ENCODE peak calls at places on chromosome 20, in five cellular contexts. T is IMR-90, X is testis, E is transverse colon, J is A549. G is an unnamed sample.

GRCh38 chr20:37379967-37380828 is 34.3 kb downstream of the SRC start:
- DNase-seq in X (no peak), T (peak), E (no peak), J (peak), G (no peak)

GRCh38 chr20:49750611-49751396 is 37.1 kb upstream of the B4GALT5 start:
- DNase-seq in X (peak), T (no peak), J (no peak), E (peak), G (no peak)

GRCh38 chr20:18585134-18585533 is 2.7 kb upstream of the DTD1 start:
- DNase-seq in E (no peak), J (peak), T (peak), X (no peak), G (no peak)

GRCh38 chr20:31606928-31607639 is 2.0 kb downstream of the ID1 start:
- DNase-seq in T (peak), X (no peak), J (peak), E (peak), G (no peak)

GRCh38 chr20:31845300-31845863 is at the start of gene FOXS1:
- DNase-seq in J (no peak), T (no peak), E (no peak), X (peak), G (peak)

GRCh38 chr20:2237059-2237458 is 58.7 kb upstream of the TGM3 start:
- DNase-seq in J (no peak), E (peak), T (peak), X (peak), G (peak)

GRCh38 chr20:23655551-23656211 is 17.9 kb upstream of the CST3 start:
- DNase-seq in X (peak), T (no peak), E (peak), J (no peak), G (no peak)

GRCh38 chr20:49697071-49697470 is 16.6 kb downstream of the B4GALT5 start:
- DNase-seq in T (no peak), E (peak), J (no peak), X (no peak), G (no peak)

GRCh38 chr20:35226775-35227681 is 538 bp downstream of the MMP24 start:
- DNase-seq in T (peak), X (peak), J (peak), E (peak), G (peak)

GRCh38 chr20:46901638-46902037 is 7.0 kb downstream of the EYA2 start:
- DNase-seq in X (no peak), J (no peak), T (no peak), E (no peak), G (no peak)

DNA sequence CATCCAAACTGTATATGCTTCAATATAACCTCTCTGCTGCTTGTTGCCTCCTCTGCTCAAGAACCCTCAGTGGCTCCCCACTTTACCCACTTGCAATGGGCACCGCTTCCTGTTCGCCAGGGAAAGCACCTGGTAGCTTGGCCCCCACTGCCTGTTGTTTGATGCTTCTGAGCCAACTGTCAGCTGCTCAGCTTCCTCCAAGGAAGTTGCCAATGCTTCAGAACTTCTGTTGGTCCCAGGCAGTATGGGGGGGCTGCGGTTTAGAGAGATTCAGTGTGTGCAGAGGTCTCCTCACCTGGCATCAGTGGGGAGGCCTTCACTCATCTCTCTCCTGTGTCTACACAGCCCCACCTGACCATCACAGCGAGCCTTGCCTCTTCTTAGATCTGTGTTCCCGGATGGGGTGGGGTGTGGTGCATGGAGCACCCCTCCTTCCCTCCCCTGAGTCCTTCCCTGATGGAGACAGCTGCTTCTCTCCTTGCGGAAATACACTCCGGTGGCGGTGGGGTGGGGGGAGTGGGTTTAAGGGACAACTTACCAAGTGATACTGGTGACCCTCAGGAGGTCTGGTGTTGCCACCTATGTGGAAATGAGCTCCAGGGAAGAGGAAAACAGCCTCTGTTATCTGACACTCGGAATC is 308.1 kb downstream of the CDH26 start:
- DNase-seq in T (no peak), X (no peak), E (no peak), J (no peak), G (no peak)
- H3K27ac ChIP-seq in T (no peak), X (no peak), E (no peak), J (no peak), G (no peak)

GRCh38 chr20:45077559-45077958 is 23.4 kb downstream of the KCNS1 start:
- DNase-seq in J (no peak), X (no peak), T (no peak), E (no peak), G (no peak)

GRCh38 chr20:45085289-45085688 is 15.6 kb downstream of the KCNS1 start:
- DNase-seq in T (no peak), J (no peak), X (no peak), E (no peak), G (no peak)

GRCh38 chr20:45083127-45083526 is 17.8 kb downstream of the KCNS1 start:
- DNase-seq in X (no peak), J (no peak), E (no peak), T (no peak), G (no peak)

GRCh38 chr20:45082468-45082867 is 18.5 kb downstream of the KCNS1 start:
- DNase-seq in E (no peak), X (no peak), J (no peak), T (no peak), G (no peak)

DNA sequence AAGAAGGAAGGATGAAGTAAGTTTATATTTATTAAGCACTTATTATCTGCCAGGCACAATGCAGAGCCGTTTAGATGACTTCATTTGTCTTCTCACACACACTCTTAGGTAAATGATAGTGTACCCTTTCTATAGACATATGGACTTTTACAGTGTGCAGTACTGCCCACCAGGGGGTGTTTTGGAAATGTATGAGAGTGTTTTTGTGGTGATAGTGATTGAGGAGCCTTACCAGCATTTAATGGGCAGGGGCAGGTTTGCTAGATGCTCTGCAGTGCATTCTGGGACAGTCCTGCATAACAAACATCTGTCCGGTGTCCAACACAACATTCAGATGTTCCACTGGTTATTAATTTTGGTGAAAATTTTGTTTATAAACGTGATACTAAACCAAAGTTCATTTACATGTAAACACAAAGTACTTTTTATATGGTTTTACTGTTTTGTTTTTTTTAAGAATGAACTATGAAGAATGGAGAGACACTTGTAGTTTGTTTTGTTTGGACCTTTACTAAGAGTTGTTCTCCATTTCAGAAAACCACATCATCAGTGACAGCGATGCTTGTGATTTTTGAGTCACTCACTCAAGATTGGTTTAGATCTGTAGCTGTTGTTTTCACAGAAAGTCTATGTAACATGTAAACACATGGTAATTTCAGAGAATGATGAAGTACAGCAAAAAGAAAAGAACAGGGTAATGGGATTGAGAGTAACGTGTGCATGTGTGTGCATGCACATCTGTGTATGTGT is 19.9 kb downstream of the KCNS1 start:
- DNase-seq in X (no peak), J (peak), T (peak), E (no peak), G (no peak)
- TF ChIP-seq POLR2A in X (no peak), J (no peak), T (no peak), E (no peak), G (no peak)

GRCh38 chr20:45415822-45416637 is at the start of gene PIGT:
- DNase-seq in X (peak), E (peak), T (peak), J (peak), G (peak)

GRCh38 chr20:45413479-45413878 is 2.5 kb upstream of the PIGT start:
- DNase-seq in X (no peak), E (no peak), T (no peak), J (no peak), G (no peak)

GRCh38 chr20:45419188-45420091 is 3.5 kb downstream of the PIGT start:
- DNase-seq in E (peak), J (peak), X (no peak), T (peak), G (peak)

GRCh38 chr20:45420125-45420524 is 4.2 kb downstream of the PIGT start:
- DNase-seq in J (no peak), E (no peak), X (no peak), T (no peak), G (no peak)

GRCh38 chr20:45416917-45417316 is 976 bp downstream of the PIGT start:
- DNase-seq in J (no peak), T (no peak), E (no peak), X (no peak), G (no peak)
- H3K27ac ChIP-seq in J (peak), T (no peak), E (peak), X (no peak), G (no peak)

GRCh38 chr20:61909028-61909427 is 156.7 kb downstream of the TAF4 start:
- DNase-seq in T (no peak), E (no peak), J (no peak), X (no peak), G (no peak)
- TF ChIP-seq POLR2A in T (no peak), E (no peak), J (no peak), X (no peak), G (no peak)

DNA sequence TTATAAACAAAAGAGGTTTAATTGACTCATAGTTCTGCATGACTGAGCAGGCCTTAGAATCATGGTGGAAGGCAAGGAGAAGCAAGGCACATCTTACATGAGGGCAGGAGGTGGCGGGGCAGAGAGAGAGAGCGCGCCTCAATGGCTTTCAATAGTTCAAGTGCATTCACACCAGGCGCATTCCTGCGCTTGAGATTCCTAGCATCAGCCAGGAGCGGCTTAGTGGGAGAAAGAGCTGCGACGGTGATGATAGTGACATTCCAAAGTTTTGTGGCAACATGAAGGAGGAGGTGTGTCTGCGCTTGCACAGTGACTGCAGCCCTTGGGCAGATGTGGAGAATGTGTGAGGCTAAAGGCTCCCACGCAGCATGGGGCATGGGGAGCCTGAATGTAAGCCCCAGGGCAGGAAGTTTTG is 25.0 kb upstream of the EMILIN3 start:
- DNase-seq in E (no peak), T (no peak), J (no peak), X (no peak), G (no peak)
- H3K27ac ChIP-seq in E (no peak), T (no peak), J (no peak), X (no peak), G (peak)

GRCh38 chr20:53621482-53622246 is 28.0 kb upstream of the ZNF217 start:
- DNase-seq in X (peak), E (peak), J (peak), T (peak), G (no peak)

GRCh38 chr20:53623127-53623453 is 29.5 kb upstream of the ZNF217 start:
- DNase-seq in J (no peak), E (no peak), T (no peak), X (no peak), G (no peak)

GRCh38 chr20:53626584-53626983 is 32.9 kb upstream of the ZNF217 start:
- DNase-seq in X (no peak), E (no peak), T (no peak), J (no peak), G (no peak)

GRCh38 chr20:53623454-53624206 is 30.0 kb upstream of the ZNF217 start:
- DNase-seq in T (peak), J (peak), X (peak), E (peak), G (peak)

DNA sequence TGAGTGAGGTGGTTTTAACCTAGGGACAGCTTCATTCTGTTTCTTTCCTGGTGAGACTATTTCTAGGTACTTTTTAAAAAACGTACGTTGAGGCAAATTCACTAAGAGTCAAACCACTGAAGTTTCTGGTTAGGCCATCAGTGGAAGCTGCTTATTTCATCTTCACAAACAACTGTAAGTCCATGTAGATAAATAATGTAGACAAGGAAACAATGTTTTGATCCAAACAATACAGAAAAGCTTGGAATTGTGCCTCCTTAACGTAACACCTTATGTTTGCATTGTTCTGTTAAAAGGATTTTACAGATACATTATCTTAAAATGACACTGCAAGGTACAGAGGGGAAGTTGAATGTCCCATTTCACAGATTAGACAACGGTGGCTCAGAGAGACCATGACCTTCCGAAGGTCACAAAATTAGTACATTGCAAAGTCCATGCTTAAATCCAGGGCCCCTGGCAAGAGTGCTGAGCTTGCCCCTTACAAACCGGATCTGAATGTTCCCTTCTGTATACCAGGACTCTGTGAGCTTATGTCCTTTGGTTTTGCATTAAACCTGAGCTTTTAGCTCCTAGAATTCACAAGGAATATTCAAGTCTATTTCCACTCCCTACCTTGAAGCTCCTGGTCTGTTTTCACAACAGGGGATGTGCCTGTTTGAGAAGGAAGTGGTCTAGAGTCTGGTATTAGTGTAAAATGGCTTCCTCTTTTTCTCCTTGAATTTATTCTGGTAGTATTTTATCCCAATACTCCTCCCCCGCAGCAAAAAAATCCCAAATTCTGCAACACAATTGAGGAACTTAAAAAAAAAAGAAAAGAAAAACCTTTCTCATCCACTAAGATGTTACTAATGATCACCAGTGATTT is 28.8 kb upstream of the ZNF217 start:
- DNase-seq in T (no peak), E (no peak), J (peak), X (no peak), G (no peak)
- TF ChIP-seq POLR2A in T (no peak), E (no peak), J (no peak), X (no peak), G (no peak)

DNA sequence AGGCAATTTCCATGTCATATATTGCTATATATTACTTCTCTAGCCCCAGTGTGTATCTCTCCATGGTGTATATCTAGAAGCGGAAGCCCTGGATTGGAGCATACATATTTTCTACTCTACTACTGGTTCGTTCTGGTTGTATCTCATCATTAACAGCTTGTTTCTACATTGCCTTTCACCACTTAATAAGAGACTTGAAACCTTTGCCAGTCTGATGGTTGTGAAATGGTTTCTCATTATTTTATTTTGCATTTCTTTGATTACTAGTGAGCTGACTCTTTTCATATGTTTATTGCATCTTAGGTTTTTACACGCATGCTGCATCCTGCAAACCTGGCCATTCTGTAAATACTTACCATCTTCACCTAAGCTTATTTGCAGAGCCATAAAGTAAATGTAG is 3.6 kb downstream of the DSTN start:
- DNase-seq in X (no peak), T (no peak), E (no peak), J (no peak), G (no peak)
- H3K27ac ChIP-seq in X (no peak), T (no peak), E (peak), J (no peak), G (no peak)

G was measured in tibial nerve.